ENCODE peak calls at places on chromosomes 16 and 17, in seven cellular contexts. K is fibroblast of lung, Y is brain microvascular endothelial cell, C is neural progenitor cell, E is esophagus muscularis mucosa, N is HCT116, W is tibial artery. F is an unnamed sample. For H3K36me3, the result is how much of the 10 kb centered on the place peaks cover.

GRCh38 chr17:82924812-82925211 is 85.0 kb upstream of the ZNF750 start:
- DNase-seq in K (no peak), Y (no peak), C (no peak), E (no peak), N (peak), W (no peak), F (no peak)

GRCh38 chr16:48537275-48537674 is 72.7 kb downstream of the N4BP1 start:
- DNase-seq in K (no peak), Y (no peak), C (no peak), E (no peak), N (no peak), W (no peak), F (no peak)

GRCh38 chr17:55774834-55775233 is 24.0 kb downstream of the PCTP start:
- DNase-seq in K (no peak), Y (no peak), C (peak), E (no peak), N (no peak), W (no peak), F (no peak)

GRCh38 chr17:43917348-43918025 is 10.2 kb upstream of the MPP2 start:
- DNase-seq in K (peak), Y (peak), C (peak), E (no peak), N (no peak), W (no peak), F (no peak)

GRCh38 chr17:11144358-11145233 is 96.4 kb upstream of the SHISA6 start:
- DNase-seq in K (peak), Y (no peak), C (peak), E (no peak), N (no peak), W (no peak), F (no peak)

GRCh38 chr17:51601622-51602261 is 341.4 kb downstream of the UTP18 start:
- DNase-seq in K (no peak), Y (no peak), C (no peak), E (peak), N (no peak), W (no peak), F (no peak)

GRCh38 chr17:40315206-40315605 is 6.2 kb downstream of the RARA start:
- DNase-seq in K (no peak), Y (no peak), C (no peak), E (no peak), N (no peak), W (no peak), F (no peak)

GRCh38 chr17:82200743-82201497 is 11.7 kb downstream of the CCDC57 start:
- DNase-seq in K (no peak), Y (no peak), C (no peak), E (no peak), N (no peak), W (no peak), F (no peak)

GRCh38 chr16:75097941-75098897 is 18.4 kb downstream of the LDHD start:
- DNase-seq in K (no peak), Y (no peak), C (no peak), E (no peak), N (no peak), W (no peak), F (no peak)

GRCh38 chr16:64011650-64012049 is 1110.2 kb downstream of the CDH11 start:
- DNase-seq in K (no peak), Y (no peak), C (no peak), E (no peak), N (no peak), W (no peak), F (no peak)

GRCh38 chr16:84042879-84043485 is 387 bp upstream of the SLC38A8 start:
- DNase-seq in K (no peak), Y (no peak), C (peak), E (no peak), N (no peak), W (no peak), F (no peak)

GRCh38 chr16:82062645-82063058 is 27.6 kb downstream of the HSD17B2 start:
- DNase-seq in K (peak), Y (no peak), C (no peak), E (no peak), N (no peak), W (no peak), F (peak)

GRCh38 chr16:31148281-31148728 is 1.6 kb downstream of the PRSS36 start:
- DNase-seq in K (no peak), Y (no peak), C (peak), E (no peak), N (peak), W (no peak), F (no peak)

GRCh38 chr16:87580855-87581261 is 21.4 kb upstream of the JPH3 start:
- DNase-seq in K (peak), Y (peak), C (no peak), E (no peak), N (no peak), W (no peak), F (peak)

GRCh38 chr16:3158014-3158497 is 23.2 kb downstream of the ZNF213 start:
- DNase-seq in K (no peak), Y (no peak), C (peak), E (no peak), N (no peak), W (no peak), F (no peak)

GRCh38 chr17:3959295-3959899 is 4.8 kb downstream of the ATP2A3 start:
- DNase-seq in K (peak), Y (peak), C (no peak), E (no peak), N (no peak), W (no peak), F (no peak)

GRCh38 chr17:35086931-35087573 is 23.5 kb upstream of the RFFL start:
- DNase-seq in K (no peak), Y (no peak), C (no peak), E (no peak), N (no peak), W (no peak), F (no peak)

GRCh38 chr17:48037036-48037881 is at the start of gene COPZ2:
- DNase-seq in K (peak), Y (no peak), C (peak), E (no peak), N (no peak), W (peak), F (no peak)

GRCh38 chr17:2391597-2392251 is 9.1 kb downstream of the MNT start:
- DNase-seq in K (no peak), Y (no peak), C (no peak), E (no peak), N (no peak), W (no peak), F (no peak)

GRCh38 chr16:75048051-75048450 is 49.2 kb downstream of the ZNRF1 start:
- DNase-seq in K (no peak), Y (no peak), C (no peak), E (no peak), N (no peak), W (no peak), F (no peak)

GRCh38 chr17:82588266-82589175 is 59.7 kb downstream of the WDR45B start:
- DNase-seq in K (no peak), Y (no peak), C (no peak), E (no peak), N (no peak), W (no peak), F (no peak)

GRCh38 chr17:33012522-33013033 is 20.9 kb downstream of the SPACA3 start:
- DNase-seq in K (peak), Y (peak), C (no peak), E (no peak), N (no peak), W (no peak), F (peak)

GRCh38 chr17:15946611-15947120 is 1.7 kb downstream of the ADORA2B start:
- DNase-seq in K (peak), Y (no peak), C (no peak), E (no peak), N (no peak), W (no peak), F (no peak)

GRCh38 chr16:64440421-64440831 is 681.4 kb downstream of the CDH11 start:
- DNase-seq in K (peak), Y (peak), C (no peak), E (no peak), N (no peak), W (peak), F (peak)

GRCh38 chr17:49156256-49156655 is 23.7 kb downstream of the B4GALNT2 start:
- DNase-seq in K (no peak), Y (no peak), C (no peak), E (no peak), N (no peak), W (no peak), F (no peak)

GRCh38 chr16:3171855-3172593 is 16.0 kb upstream of the OR1F1 start:
- DNase-seq in K (no peak), Y (peak), C (peak), E (no peak), N (no peak), W (no peak), F (no peak)

GRCh38 chr17:81048827-81049371 is 13.9 kb downstream of the BAIAP2 start:
- DNase-seq in K (no peak), Y (no peak), C (no peak), E (no peak), N (no peak), W (no peak), F (no peak)

GRCh38 chr16:66933776-66934137 is 445 bp downstream of the CIAO2B start:
- DNase-seq in K (no peak), Y (no peak), C (no peak), E (no peak), N (no peak), W (no peak), F (no peak)

DNA sequence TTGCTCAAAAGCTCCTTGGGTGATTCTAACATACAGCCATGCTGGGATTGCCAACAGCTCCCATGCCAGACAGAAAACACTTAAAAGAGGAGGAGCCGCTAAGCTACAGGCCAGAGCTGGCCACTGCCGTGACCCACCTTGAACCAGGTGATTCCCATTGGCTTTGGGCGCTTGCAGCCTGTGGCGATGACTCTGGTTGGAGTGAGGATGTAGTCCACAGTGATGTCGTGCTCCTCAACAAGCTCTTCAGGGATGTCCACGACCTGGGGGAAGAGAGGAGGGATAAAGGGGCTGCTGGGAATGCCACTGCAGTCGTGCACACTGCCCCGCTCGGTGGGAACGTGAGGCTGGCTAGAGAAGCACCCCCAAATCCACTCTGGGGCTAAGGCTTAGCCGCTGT is 13.5 kb downstream of the MTHFSD start:
- DNase-seq in K (no peak), Y (no peak), C (no peak), E (no peak), N (no peak), W (no peak), F (no peak)
- H3K36me3 ChIP-seq in K (under half), Y (under half), C (under half), E (half or more), N (under half), W (half or more), F (under half)

GRCh38 chr16:89547291-89547690 is 13.2 kb upstream of the RPL13 start:
- DNase-seq in K (no peak), Y (no peak), C (no peak), E (no peak), N (no peak), W (no peak), F (no peak)

GRCh38 chr16:89546781-89547180 is 13.7 kb upstream of the RPL13 start:
- DNase-seq in K (no peak), Y (no peak), C (no peak), E (no peak), N (no peak), W (no peak), F (no peak)

GRCh38 chr16:89544713-89545043 is 15.8 kb upstream of the RPL13 start:
- DNase-seq in K (no peak), Y (no peak), C (no peak), E (no peak), N (no peak), W (no peak), F (no peak)

GRCh38 chr16:89545044-89545830 is 15.2 kb upstream of the RPL13 start:
- DNase-seq in K (no peak), Y (no peak), C (no peak), E (no peak), N (no peak), W (no peak), F (no peak)

DNA sequence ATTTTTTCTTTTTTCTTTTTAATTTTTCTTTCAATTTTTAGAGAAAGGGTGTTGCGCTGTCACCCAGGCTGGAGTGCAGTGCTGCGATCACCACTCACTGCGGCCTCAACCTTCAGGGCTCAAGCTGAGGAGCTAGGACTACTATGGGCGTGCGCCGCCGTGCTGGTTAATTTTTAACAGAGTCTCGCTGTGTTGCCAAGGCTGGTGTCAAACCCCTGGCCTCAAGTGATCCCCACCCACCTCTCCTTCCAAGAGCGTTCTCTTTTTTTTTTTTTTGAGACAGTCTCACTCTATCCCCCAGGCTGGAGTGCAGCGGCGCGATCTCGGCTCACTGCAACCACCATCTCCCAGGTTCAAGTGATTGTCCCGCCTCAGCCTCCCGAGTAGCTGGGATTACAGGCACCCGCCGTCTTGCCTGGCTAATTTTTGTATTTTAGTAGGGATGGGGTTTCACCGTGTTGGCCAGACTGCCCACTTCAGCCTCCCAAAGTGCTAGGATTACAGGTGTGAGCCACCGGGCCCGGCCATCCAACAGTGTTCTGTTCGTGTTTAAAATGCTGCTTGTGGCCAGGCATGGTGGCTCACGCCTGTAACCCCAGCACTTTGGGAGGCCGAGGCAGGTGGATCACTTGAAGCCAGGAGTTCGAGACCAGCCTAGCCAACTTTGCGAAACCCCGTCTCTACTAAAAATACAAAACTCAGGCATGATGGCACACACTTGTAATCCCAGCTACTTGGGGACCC is 14.5 kb upstream of the RPL13 start:
- DNase-seq in K (no peak), Y (no peak), C (no peak), E (no peak), N (no peak), W (no peak), F (no peak)
- H3K36me3 ChIP-seq in K (under half), Y (half or more), C (under half), E (half or more), N (under half), W (half or more), F (under half)

GRCh38 chr16:15598648-15599190 is 44.2 kb downstream of the MARF1 start:
- DNase-seq in K (no peak), Y (no peak), C (no peak), E (no peak), N (no peak), W (no peak), F (no peak)

GRCh38 chr16:15597822-15598647 is 44.9 kb downstream of the MARF1 start:
- DNase-seq in K (no peak), Y (no peak), C (no peak), E (no peak), N (no peak), W (no peak), F (no peak)

GRCh38 chr16:15599303-15600070 is 43.5 kb downstream of the MARF1 start:
- DNase-seq in K (no peak), Y (no peak), C (no peak), E (no peak), N (no peak), W (no peak), F (no peak)

GRCh38 chr16:15593235-15593634 is 49.7 kb downstream of the MARF1 start:
- DNase-seq in K (no peak), Y (no peak), C (no peak), E (no peak), N (no peak), W (peak), F (no peak)

GRCh38 chr16:15597135-15597534 is 45.8 kb downstream of the MARF1 start:
- DNase-seq in K (no peak), Y (no peak), C (no peak), E (no peak), N (no peak), W (no peak), F (no peak)
- H3K36me3 ChIP-seq in K (under half), Y (under half), C (under half), E (half or more), N (under half), W (half or more), F (under half)

DNA sequence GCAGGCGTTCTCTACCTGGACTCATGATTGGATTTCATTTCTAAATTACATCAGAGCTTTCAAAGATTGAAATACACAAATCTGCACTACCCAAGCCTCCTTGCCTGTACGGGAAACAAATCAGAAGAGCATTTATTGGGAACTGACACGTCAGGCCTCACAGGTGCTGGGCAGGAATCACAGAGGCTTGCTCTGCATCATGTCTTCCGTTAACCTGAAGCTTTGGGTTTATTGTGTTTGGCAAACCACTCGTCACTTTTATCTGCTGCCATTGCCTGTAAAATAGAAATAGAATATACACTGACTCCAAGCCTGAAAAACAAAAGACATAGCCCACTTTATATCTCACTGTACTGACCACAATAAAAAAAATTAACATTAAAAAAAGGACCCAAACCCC is 7.9 kb upstream of the GEMIN4 start:
- DNase-seq in K (no peak), Y (no peak), C (no peak), E (no peak), N (no peak), W (no peak), F (no peak)
- H3K36me3 ChIP-seq in K (under half), Y (under half), C (under half), E (half or more), N (under half), W (half or more), F (under half)

GRCh38 chr17:58510075-58510474 is 4.4 kb downstream of the MTMR4 start:
- DNase-seq in K (no peak), Y (no peak), C (no peak), E (no peak), N (no peak), W (no peak), F (no peak)
- H3K36me3 ChIP-seq in K (under half), Y (under half), C (under half), E (half or more), N (under half), W (half or more), F (under half)

DNA sequence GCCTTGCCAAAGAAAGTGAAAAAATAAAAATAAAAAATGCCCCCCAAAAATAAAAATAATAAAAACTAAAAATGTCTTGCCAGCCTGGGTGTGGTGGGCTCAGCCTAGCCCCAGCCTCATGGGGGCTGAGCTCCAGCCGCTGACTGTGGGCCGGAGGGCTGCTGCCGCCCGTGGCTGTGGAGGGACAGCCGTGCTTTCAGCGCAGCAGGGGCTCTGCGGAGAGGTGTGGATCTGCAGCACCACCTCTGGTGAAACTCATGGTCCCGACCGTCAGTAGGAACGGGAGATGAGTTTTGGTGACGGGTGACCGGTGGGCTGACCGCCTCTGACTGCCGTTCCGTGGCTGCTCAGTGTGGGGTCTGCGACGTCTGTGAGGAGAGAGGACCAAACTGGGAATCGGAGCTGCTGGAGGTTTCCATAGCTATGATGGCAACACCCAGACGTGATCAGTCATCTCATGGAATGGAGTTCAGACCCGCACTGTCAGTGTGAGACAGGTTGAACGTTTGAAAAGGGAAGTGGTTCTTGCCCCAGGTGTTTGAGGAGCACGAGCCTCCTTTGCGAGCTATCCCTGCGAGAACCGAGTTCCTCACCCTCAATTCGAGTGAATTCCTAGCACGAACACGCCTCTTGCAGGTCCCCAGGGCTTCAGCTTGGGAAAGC is 12.0 kb upstream of the RPL13 start:
- DNase-seq in K (no peak), Y (no peak), C (no peak), E (no peak), N (no peak), W (no peak), F (no peak)
- H3K36me3 ChIP-seq in K (under half), Y (half or more), C (under half), E (half or more), N (under half), W (half or more), F (under half)

DNA sequence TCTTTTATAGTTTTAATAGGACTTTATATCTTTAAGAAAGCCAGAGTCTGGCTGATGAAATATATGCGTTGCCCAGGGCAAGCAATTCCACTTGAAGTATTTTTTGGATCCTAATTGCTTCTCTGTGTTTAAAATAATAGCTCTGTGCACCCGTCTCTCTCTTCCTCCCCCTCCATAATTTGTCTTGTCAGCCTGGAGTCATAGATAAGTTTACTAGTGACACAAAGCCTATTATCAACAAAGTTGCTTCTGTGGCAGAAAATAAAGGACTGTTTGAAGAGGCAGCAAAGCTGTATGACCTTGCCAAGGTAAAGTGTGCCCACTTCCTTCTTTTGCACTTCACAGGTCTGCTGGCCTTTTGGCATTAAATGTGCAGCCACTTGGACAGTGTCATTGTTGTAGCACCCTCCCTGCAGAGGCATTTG is 28.6 kb upstream of the SLC12A3 start:
- DNase-seq in K (peak), Y (no peak), C (no peak), E (no peak), N (no peak), W (no peak), F (no peak)
- H3K36me3 ChIP-seq in K (under half), Y (under half), C (under half), E (half or more), N (under half), W (half or more), F (under half)